ENCODE peak calls at places on chromosome 12, in four cellular contexts. O is NB4, B is T-helper 2 cell, H is NCI-H2081. N is an unnamed sample.

GRCh38 chr12:64181504-64182291 is 40.4 kb downstream of the KICS2 start:
- DNase-seq in O (peak; percentile 30), B (no peak), H (peak; percentile 53), N (no peak)

GRCh38 chr12:1531654-1532366 is 62.6 kb downstream of the FBXL14 start:
- DNase-seq in O (no peak), B (no peak), H (no peak), N (no peak)

GRCh38 chr12:12488296-12488695 is 74.4 kb downstream of the DUSP16 start:
- DNase-seq in O (no peak), B (no peak), H (no peak), N (no peak)

GRCh38 chr12:48356041-48356768 is 5.5 kb upstream of the ZNF641 start:
- DNase-seq in O (no peak), B (no peak), H (no peak), N (no peak)

GRCh38 chr12:49440031-49440430 is 72.8 kb downstream of the SPATS2 start:
- DNase-seq in O (no peak), B (no peak), H (no peak), N (no peak)

GRCh38 chr12:59452746-59453145 is 143.1 kb upstream of the SLC16A7 start:
- DNase-seq in O (no peak), B (no peak), H (no peak), N (no peak)

GRCh38 chr12:42372154-42372791 is 46.3 kb downstream of the PPHLN1 start:
- DNase-seq in O (peak; percentile 78), B (no peak), H (peak; percentile 60), N (no peak)

GRCh38 chr12:89343127-89343526 is 9.2 kb downstream of the DUSP6 start:
- DNase-seq in O (peak; percentile 62), B (no peak), H (no peak), N (no peak)

GRCh38 chr12:82411561-82412230 is 53.4 kb downstream of the METTL25 start:
- DNase-seq in O (no peak), B (no peak), H (no peak), N (no peak)

GRCh38 chr12:95634622-95635621 is 83.6 kb upstream of the USP44 start:
- DNase-seq in O (no peak), B (no peak), H (peak; percentile 44), N (no peak)

GRCh38 chr12:81729781-81730180 is 29.4 kb downstream of the PPFIA2 start:
- DNase-seq in O (no peak), B (no peak), H (no peak), N (no peak)

GRCh38 chr12:50103767-50104321 is at the start of gene GPD1:
- DNase-seq in O (no peak), B (peak; percentile 12), H (peak; percentile 81), N (no peak)

GRCh38 chr12:48084066-48084465 is 21.8 kb downstream of the SENP1 start:
- DNase-seq in O (no peak), B (no peak), H (no peak), N (no peak)

N was measured in activated T-helper 9 cell treated with anti-CD3 and anti-CD28 coated beads, Interleukin-2, amount 50 U/mL, for 16 hours.